ENCODE peak calls at places on chromosomes 4 and X, in five cellular contexts. V is choroid plexus epithelial cell, C is EH, X is AG10803, G is GM12865. U is an unnamed sample.

GRCh38 chr4:145446184-145446583 is 35.5 kb upstream of the SMAD1 start:
- DNase-seq in V (no peak), G (no peak), X (no peak), C (no peak), U (no peak)

GRCh38 chrX:40784516-40785151 is 49.3 kb upstream of the MED14 start:
- DNase-seq in C (no peak), V (peak; percentile 45), G (no peak), X (no peak), U (no peak)

GRCh38 chr4:6208416-6208815 is 8.1 kb upstream of the JAKMIP1 start:
- DNase-seq in X (no peak), V (no peak), C (no peak), G (no peak), U (no peak)

GRCh38 chrX:130053236-130053635 is 57.1 kb downstream of the ELF4 start:
- DNase-seq in C (no peak), G (no peak), V (no peak), X (no peak), U (no peak)

GRCh38 chrX:110532527-110532926 is 173.9 kb downstream of the RTL9 start:
- DNase-seq in V (no peak), G (no peak), C (no peak), X (no peak), U (no peak)

GRCh38 chrX:107571296-107571998 is 56.9 kb upstream of the PRPS1 start:
- DNase-seq in V (peak; percentile 84), C (peak; percentile 95), G (peak; percentile 2), X (peak; percentile 91), U (peak; percentile 92)

GRCh38 chr4:181877329-181877848 is 365.8 kb upstream of the TENM3 start:
- DNase-seq in V (peak; percentile 40), X (no peak), G (no peak), C (no peak), U (peak; percentile 74)

GRCh38 chr4:26779674-26780073 is 81.0 kb upstream of the STIM2 start:
- DNase-seq in X (peak; percentile 67), G (no peak), C (peak; percentile 44), V (peak; percentile 14), U (peak; percentile 55)

GRCh38 chrX:44945736-44946135 is 72.7 kb downstream of the KDM6A start:
- DNase-seq in V (peak; percentile 7), C (no peak), X (no peak), G (peak; percentile 1), U (no peak)

GRCh38 chr4:87865960-87866598 is 33.3 kb downstream of the MEPE start:
- DNase-seq in X (peak; percentile 48), V (peak; percentile 70), G (no peak), C (peak; percentile 72), U (peak; percentile 56)

GRCh38 chr4:102871772-102872171 is 3.0 kb downstream of the CISD2 start:
- DNase-seq in G (no peak), C (no peak), X (no peak), V (peak; percentile 11), U (no peak)

GRCh38 chrX:153469811-153470410 is 465 bp downstream of the HAUS7 start:
- DNase-seq in V (peak; percentile 33), C (peak; percentile 54), X (peak; percentile 21), G (peak; percentile 43), U (peak; percentile 13)

GRCh38 chr4:118224239-118224829 is 128.5 kb downstream of the PRSS12 start:
- DNase-seq in C (peak; percentile 74), G (peak; percentile 53), X (peak; percentile 76), V (peak; percentile 86), U (peak; percentile 81)

GRCh38 chrX:53071604-53072417 is 10.4 kb upstream of the TSPYL2 start:
- DNase-seq in G (peak; percentile 83), X (peak; percentile 46), V (peak; percentile 68), C (peak; percentile 59), U (peak; percentile 52)

GRCh38 chr4:1321946-1322650 is 24.9 kb upstream of the UVSSA start:
- DNase-seq in X (no peak), G (no peak), C (no peak), V (no peak), U (no peak)

GRCh38 chr4:156803056-156803455 is 168.5 kb downstream of the PDGFC start:
- DNase-seq in C (peak; percentile 31), X (peak; percentile 58), G (no peak), V (peak; percentile 30), U (no peak)

GRCh38 chr4:163663454-163664225 is 169.2 kb downstream of the TMA16 start:
- DNase-seq in C (no peak), X (no peak), V (no peak), G (peak; percentile 80), U (no peak)

GRCh38 chrX:46547857-46548256 is 2.6 kb upstream of the ZNF674 start:
- DNase-seq in C (peak; percentile 87), G (no peak), V (peak; percentile 72), X (peak; percentile 81), U (peak; percentile 70)

GRCh38 chr4:44447563-44448504 is 775 bp downstream of the KCTD8 start:
- DNase-seq in C (no peak), G (peak; percentile 2), V (peak; percentile 4), X (no peak), U (peak; percentile 42)

GRCh38 chrX:138026211-138026610 is 460.3 kb downstream of the ZIC3 start:
- DNase-seq in V (peak; percentile 18), G (peak; percentile 0), X (no peak), C (no peak), U (peak; percentile 14)

GRCh38 chrX:22081475-22082092 is 49.5 kb downstream of the PHEX start:
- DNase-seq in X (peak; percentile 61), C (peak; percentile 59), G (peak; percentile 64), V (peak; percentile 79), U (peak; percentile 59)